ENCODE peak calls at places on chromosomes 11 and 22, in six cellular contexts. M is HFF-Myc, I is colonic mucosa, Y is PC-3, H is GM23338, G is choroid plexus epithelial cell. C is an unnamed sample.
A peak's percentile ranks its signal among the peaks of the same experiment; 100 is the strongest.

GRCh38 chr11:60344146-60344545 is 17.1 kb downstream of the MS4A6E start:
- DNase-seq in G (no peak), M (no peak), I (no peak), H (no peak), Y (no peak), C (no peak)

GRCh38 chr11:79150966-79151365 is 289.9 kb downstream of the TENM4 start:
- DNase-seq in Y (peak; percentile 45), M (no peak), I (no peak), G (no peak), H (no peak), C (no peak)

GRCh38 chr11:871472-871871 is 28.8 kb downstream of the TSPAN4 start:
- DNase-seq in I (no peak), M (no peak), G (no peak), H (no peak), Y (no peak), C (no peak)

GRCh38 chr11:130475426-130476053 is 27.1 kb downstream of the ADAMTS15 start:
- DNase-seq in I (no peak), H (no peak), G (no peak), M (no peak), Y (no peak), C (no peak)

GRCh38 chr22:43101306-43101705 is 9.2 kb upstream of the BIK start:
- DNase-seq in M (no peak), H (no peak), G (no peak), I (no peak), Y (no peak), C (no peak)

GRCh38 chr22:21942407-21942895 is 10.2 kb downstream of the PPM1F start:
- DNase-seq in I (peak; percentile 44), H (no peak), G (peak; percentile 87), M (peak; percentile 57), Y (peak; percentile 87), C (no peak)

GRCh38 chr11:134014502-134014901 is 54.4 kb upstream of the JAM3 start:
- DNase-seq in M (no peak), Y (no peak), I (no peak), G (no peak), H (peak; percentile 77), C (no peak)

GRCh38 chr11:112612283-112612849 is 348.9 kb upstream of the NCAM1 start:
- DNase-seq in Y (no peak), G (no peak), M (no peak), I (no peak), H (peak; percentile 59), C (no peak)

GRCh38 chr11:121645596-121645995 is 192.8 kb upstream of the SORL1-AS1 start:
- DNase-seq in M (no peak), G (no peak), Y (no peak), H (no peak), I (no peak), C (peak; percentile 24)

GRCh38 chr11:36508743-36509142 is 1.3 kb downstream of the TRAF6 start:
- DNase-seq in M (no peak), I (no peak), H (no peak), Y (peak; percentile 15), G (peak; percentile 31), C (no peak)

GRCh38 chr11:12212181-12212820 is 101.9 kb downstream of the MICAL2 start:
- DNase-seq in M (no peak), G (no peak), H (no peak), Y (no peak), I (no peak), C (no peak)

GRCh38 chr22:47206819-47207218 is 444.4 kb downstream of the TBC1D22A start:
- DNase-seq in Y (no peak), G (no peak), I (no peak), M (no peak), H (no peak), C (no peak)

GRCh38 chr22:22878801-22879674 is 8.6 kb upstream of the IGLL5 start:
- DNase-seq in G (no peak), Y (peak; percentile 3), I (no peak), H (no peak), M (no peak), C (no peak)

GRCh38 chr11:128291043-128291442 is 296.3 kb downstream of the ETS1 start:
- DNase-seq in I (no peak), Y (no peak), M (no peak), G (no peak), H (no peak), C (no peak)

GRCh38 chr11:104120493-104121200 is 43.3 kb downstream of the PDGFD start:
- DNase-seq in G (no peak), I (no peak), Y (no peak), H (no peak), M (no peak), C (no peak)

GRCh38 chr11:9066432-9066925 is 24.9 kb downstream of the SCUBE2 start:
- DNase-seq in M (no peak), I (no peak), H (peak; percentile 32), G (no peak), Y (no peak), C (no peak)

GRCh38 chr11:35617687-35618496 is at the start of gene FJX1:
- DNase-seq in H (peak; percentile 90), M (peak; percentile 87), G (peak; percentile 82), I (peak; percentile 21), Y (peak; percentile 86), C (no peak)

GRCh38 chr22:17477401-17477833 is 85.9 kb upstream of the SLC25A18 start:
- DNase-seq in H (peak; percentile 61), M (no peak), I (no peak), Y (no peak), G (peak; percentile 40), C (no peak)

GRCh38 chr11:57900315-57900714 is 123.4 kb upstream of the OR9Q1 start:
- DNase-seq in M (no peak), H (no peak), Y (peak; percentile 31), G (no peak), I (peak; percentile 60), C (no peak)

GRCh38 chr11:37811349-37811748 is 1213.3 kb upstream of the RAG2 start:
- DNase-seq in H (no peak), I (no peak), G (no peak), Y (no peak), M (no peak), C (no peak)

GRCh38 chr11:72478596-72479143 is 44.3 kb upstream of the CLPB start:
- DNase-seq in I (no peak), M (no peak), G (peak; percentile 24), Y (no peak), H (no peak), C (no peak)

GRCh38 chr11:130609121-130610035 is 160.9 kb downstream of the ADAMTS15 start:
- DNase-seq in G (peak; percentile 79), Y (no peak), H (peak; percentile 50), M (no peak), I (peak; percentile 71), C (no peak)

GRCh38 chr22:19430890-19431541 is 517 bp downstream of the HIRA start:
- DNase-seq in Y (peak; percentile 7), I (peak; percentile 79), H (peak; percentile 66), G (peak; percentile 41), M (no peak), C (no peak)

GRCh38 chr11:102783720-102784119 is 3.3 kb upstream of the MMP10 start:
- DNase-seq in Y (peak; percentile 96), M (no peak), G (no peak), H (no peak), I (no peak), C (no peak)

GRCh38 chr11:72581067-72581466 is 93.2 kb downstream of the PDE2A start:
- DNase-seq in M (no peak), H (no peak), Y (no peak), G (no peak), I (no peak), C (no peak)

GRCh38 chr11:10305964-10306918 is 1.4 kb downstream of the ADM start:
- DNase-seq in H (peak; percentile 75), I (peak; percentile 53), M (no peak), G (peak; percentile 70), Y (peak; percentile 34), C (no peak)

GRCh38 chr22:41237036-41237706 is 3.6 kb downstream of the CHADL start:
- DNase-seq in G (no peak), H (peak; percentile 95), I (no peak), M (no peak), Y (no peak), C (no peak)
- TF ChIP-seq CTCF in G (no peak), H (no peak), I (no peak), M (no peak), Y (no peak), C (no peak)

GRCh38 chr22:44947846-44948245 is 62.0 kb downstream of the PHF21B start:
- DNase-seq in G (no peak), I (no peak), Y (no peak), H (no peak), M (no peak), C (no peak)

GRCh38 chr22:44952863-44953790 is 56.7 kb downstream of the PHF21B start:
- DNase-seq in H (peak; percentile 61), G (no peak), Y (no peak), I (no peak), M (no peak), C (no peak)

GRCh38 chr22:44951510-44951816 is 58.3 kb downstream of the PHF21B start:
- DNase-seq in G (no peak), H (no peak), M (no peak), Y (no peak), I (no peak), C (no peak)

GRCh38 chr22:44954113-44954512 is 55.7 kb downstream of the PHF21B start:
- DNase-seq in Y (no peak), H (no peak), M (no peak), I (no peak), G (no peak), C (no peak)

GRCh38 chr22:44950806-44951509 is 58.8 kb downstream of the PHF21B start:
- DNase-seq in M (no peak), H (no peak), I (no peak), Y (no peak), G (no peak), C (no peak)
- H3K4me3 ChIP-seq in M (no peak overlapping the region), H (no peak overlapping the region), I (no peak overlapping the region), Y (no peak overlapping the region), G (no peak overlapping the region), C (no peak overlapping the region)

DNA sequence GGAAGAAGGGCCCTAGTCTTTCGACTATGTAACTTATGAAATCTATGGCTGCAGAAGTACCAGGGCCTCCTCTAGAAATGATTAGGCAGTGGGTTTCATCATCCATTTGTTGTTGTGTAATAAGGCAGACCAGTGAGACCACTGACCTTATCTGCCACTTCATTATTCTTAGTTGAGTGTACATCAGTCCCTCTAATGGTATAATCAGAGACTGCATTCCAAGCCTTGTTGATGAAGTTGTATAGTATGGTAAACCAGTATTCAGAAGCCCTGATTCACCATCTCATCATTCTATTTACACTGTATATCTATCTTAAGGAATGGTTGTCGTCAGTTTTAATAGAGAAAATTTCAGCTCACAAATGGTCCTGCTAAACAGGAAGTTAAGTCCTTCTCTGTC is 32.2 kb upstream of the GRIA4 start:
- DNase-seq in G (peak; percentile 68), I (no peak), Y (peak; percentile 90), M (no peak), H (no peak), C (no peak)
- TF ChIP-seq CTCF in G (peak; percentile 51), I (no peak), Y (peak; percentile 57), M (no peak), H (no peak), C (no peak)

DNA sequence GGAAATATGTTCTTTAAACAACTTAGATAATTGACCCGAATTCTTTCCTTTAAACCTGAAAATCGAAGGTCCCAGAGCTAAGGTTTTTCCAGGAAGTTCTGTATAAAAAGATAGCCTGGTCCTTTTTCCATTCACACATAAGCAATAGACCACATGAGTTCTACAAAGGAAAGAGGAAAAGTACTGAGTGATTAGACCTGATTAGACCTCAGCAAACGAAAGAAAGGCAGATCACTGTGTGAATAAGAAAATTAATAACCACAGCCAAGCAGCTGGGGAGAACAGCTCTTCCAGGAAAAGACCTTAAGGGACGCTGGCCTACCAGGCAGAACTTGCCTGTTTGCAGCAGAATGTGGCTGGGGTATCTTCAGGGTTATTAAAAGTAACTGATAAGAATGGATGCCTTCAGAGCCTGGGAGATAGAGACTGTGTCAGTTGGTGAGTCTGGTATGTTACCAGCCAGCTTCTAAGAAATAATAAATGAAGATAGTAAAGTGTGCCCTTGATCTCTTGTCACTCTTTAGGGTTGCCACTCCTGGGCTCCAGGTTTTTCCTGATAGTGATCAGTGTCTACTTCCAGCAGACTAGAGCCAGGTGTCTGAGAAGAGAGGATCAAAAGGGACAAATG is 172.9 kb downstream of the DBX1 start:
- DNase-seq in Y (no peak), M (no peak), I (no peak), H (no peak), G (no peak), C (no peak)
- H3K4me3 ChIP-seq in Y (no peak overlapping the region), M (no peak overlapping the region), I (no peak overlapping the region), H (no peak overlapping the region), G (no peak overlapping the region), C (no peak overlapping the region)

C was measured in AG04449.